ENCODE peak calls at places on chromosomes 12 and 14, in five cellular contexts. R, U, X, K and P are unnamed samples.

GRCh38 chr12:123427036-123427769 is 9.3 kb downstream of the RILPL2 start:
- DNase-seq in R (peak; percentile 98), U (no peak), K (no peak), X (no peak), P (peak; percentile 67)

GRCh38 chr14:88198441-88198840 is 124.6 kb downstream of the KCNK10 start:
- DNase-seq in U (no peak), K (no peak), R (no peak), X (no peak), P (no peak)

GRCh38 chr12:120468846-120469449 is 600 bp downstream of the SRSF9 start:
- DNase-seq in K (no peak), U (peak; percentile 48), R (no peak), X (peak; percentile 34), P (no peak)

GRCh38 chr14:100348253-100348729 is 25.2 kb downstream of the SLC25A47 start:
- DNase-seq in X (no peak), R (no peak), K (no peak), U (no peak), P (no peak)

GRCh38 chr12:88501976-88502938 is 78.0 kb downstream of the KITLG start:
- DNase-seq in U (no peak), K (no peak), X (no peak), R (no peak), P (no peak)

GRCh38 chr14:75537071-75537470 is 14.8 kb downstream of the BATF start:
- DNase-seq in R (no peak), U (no peak), X (no peak), K (no peak), P (no peak)

GRCh38 chr12:46065412-46066166 is 75.2 kb upstream of the SCAF11 start:
- DNase-seq in R (no peak), U (no peak), X (no peak), K (no peak), P (no peak)

GRCh38 chr12:118175823-118176447 is 40.0 kb downstream of the PEBP1 start:
- DNase-seq in U (no peak), R (peak; percentile 7), X (no peak), K (no peak), P (no peak)

GRCh38 chr14:57533214-57533613 is 39.6 kb upstream of the CCDC198 start:
- DNase-seq in K (no peak), X (no peak), U (no peak), R (peak; percentile 36), P (no peak)

GRCh38 chr14:95855606-95856005 is 21.0 kb upstream of the TUNAR start:
- DNase-seq in R (no peak), K (no peak), U (no peak), X (no peak), P (no peak)

GRCh38 chr14:89771251-89771650 is 183.3 kb downstream of the EFCAB11 start:
- DNase-seq in U (no peak), X (no peak), R (no peak), K (no peak), P (no peak)

GRCh38 chr14:68208218-68208617 is 388.6 kb downstream of the RAD51B start:
- DNase-seq in U (no peak), K (no peak), X (no peak), R (no peak), P (no peak)

GRCh38 chr14:20836668-20837338 is 34.2 kb upstream of the RNASE1 start:
- DNase-seq in X (no peak), U (no peak), R (no peak), K (no peak), P (no peak)
- TF ChIP-seq CTCF in X (peak; percentile 54), U (peak; percentile 29), R (peak; percentile 51), K (peak; percentile 45), P (no peak)

GRCh38 chr12:2360630-2361170 is 307.9 kb downstream of the CACNA1C start:
- DNase-seq in K (no peak), X (no peak), U (no peak), R (no peak), P (no peak)
- TF ChIP-seq CTCF in K (no peak), X (no peak), U (peak; percentile 8), R (peak; percentile 63), P (no peak)

GRCh38 chr12:92573104-92573503 is 129.7 kb upstream of the PLEKHG7 start:
- DNase-seq in X (no peak), R (no peak), K (no peak), U (no peak), P (no peak)

GRCh38 chr12:92571844-92572543 is 130.8 kb upstream of the PLEKHG7 start:
- DNase-seq in U (no peak), R (no peak), X (no peak), K (no peak), P (no peak)

GRCh38 chr12:92571169-92571568 is 131.6 kb upstream of the PLEKHG7 start:
- DNase-seq in R (no peak), K (no peak), U (no peak), X (no peak), P (no peak)

GRCh38 chr12:92574911-92575570 is 127.7 kb upstream of the PLEKHG7 start:
- DNase-seq in R (no peak), K (peak; percentile 62), U (no peak), X (no peak), P (no peak)

DNA sequence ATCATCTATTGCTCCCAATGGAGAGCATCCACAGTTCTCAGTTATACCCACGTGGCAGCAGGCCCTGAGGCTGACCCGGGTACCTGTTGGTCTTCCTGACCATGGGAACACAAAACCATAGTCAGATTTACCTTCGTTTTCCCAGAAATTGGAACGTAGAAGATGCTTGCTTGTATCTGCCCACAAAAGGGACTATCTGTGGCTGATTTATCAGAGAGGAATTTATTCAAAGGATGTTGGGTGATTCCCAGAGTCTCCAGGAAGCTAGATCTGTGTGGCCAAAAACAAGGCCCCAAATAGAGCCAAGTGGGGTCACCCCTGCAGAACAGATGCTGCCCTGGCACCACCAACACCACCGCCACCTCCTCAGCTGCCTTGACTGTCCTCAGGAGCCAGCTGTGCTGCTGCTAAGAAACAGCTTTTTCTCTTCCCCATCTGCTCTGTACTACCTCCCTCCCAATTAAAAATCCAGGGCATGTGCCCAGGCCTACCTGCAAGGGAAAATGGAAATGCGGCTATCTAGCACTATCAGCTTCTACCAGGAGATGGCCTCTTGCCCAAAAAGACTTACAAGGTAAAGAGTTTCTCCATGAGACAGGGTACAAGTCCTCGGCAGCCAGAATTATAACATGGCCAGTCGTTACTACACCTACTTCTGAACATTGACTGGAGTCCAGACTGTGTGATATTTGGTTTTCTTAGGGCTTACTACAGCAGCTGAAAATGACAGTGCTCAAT is 128.6 kb upstream of the PLEKHG7 start:
- DNase-seq in U (no peak), K (no peak), R (peak; percentile 46), X (no peak), P (no peak)
- TF ChIP-seq CTCF in U (no peak), K (peak; percentile 31), R (peak; percentile 77), X (peak; percentile 21), P (no peak)

GRCh38 chr14:81178063-81178462 is 42.7 kb downstream of the GTF2A1 start:
- DNase-seq in K (no peak), X (no peak), R (no peak), U (no peak), P (no peak)

GRCh38 chr14:81172353-81172752 is 48.4 kb downstream of the GTF2A1 start:
- DNase-seq in K (no peak), X (no peak), R (no peak), U (no peak), P (no peak)

GRCh38 chr14:81172881-81173280 is 47.9 kb downstream of the GTF2A1 start:
- DNase-seq in X (no peak), K (no peak), R (peak; percentile 18), U (no peak), P (no peak)

GRCh38 chr14:81170829-81171195 is 49.9 kb downstream of the GTF2A1 start:
- DNase-seq in X (no peak), K (no peak), R (no peak), U (no peak), P (no peak)

GRCh38 chr14:81176224-81176623 is 44.5 kb downstream of the GTF2A1 start:
- DNase-seq in U (peak; percentile 35), K (no peak), X (peak; percentile 75), R (peak; percentile 12), P (no peak)
- TF ChIP-seq CTCF in U (no peak), K (no peak), X (no peak), R (no peak), P (no peak)

DNA sequence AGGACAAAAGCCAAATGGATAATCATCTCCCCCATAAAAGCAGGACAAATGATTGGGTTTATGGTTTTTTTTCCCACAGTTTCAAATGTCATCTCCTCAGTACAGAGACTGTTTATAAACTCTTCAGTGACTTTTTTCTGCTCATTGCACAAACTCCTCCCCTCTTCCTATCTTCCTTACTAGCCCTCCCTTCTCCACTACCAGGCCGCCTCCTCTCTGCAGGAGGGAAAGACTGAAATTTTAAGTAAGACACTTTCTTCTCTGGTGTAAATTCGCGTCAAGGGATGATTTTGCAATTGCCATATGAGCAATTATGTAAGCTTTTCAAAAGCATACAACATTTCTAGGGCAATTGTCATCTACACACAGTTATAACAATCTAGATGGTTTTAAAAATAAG is 37.0 kb downstream of the BTG1 start:
- DNase-seq in K (no peak), R (no peak), U (peak; percentile 13), X (peak; percentile 42), P (no peak)
- TF ChIP-seq CTCF in K (no peak), R (no peak), U (no peak), X (no peak), P (no peak)

GRCh38 chr12:108526482-108527234 is 11.6 kb downstream of the FICD start:
- DNase-seq in X (no peak), K (no peak), U (no peak), R (no peak), P (no peak)

GRCh38 chr12:108530141-108530540 is 15.1 kb downstream of the FICD start:
- DNase-seq in U (no peak), R (no peak), K (no peak), X (no peak), P (no peak)

DNA sequence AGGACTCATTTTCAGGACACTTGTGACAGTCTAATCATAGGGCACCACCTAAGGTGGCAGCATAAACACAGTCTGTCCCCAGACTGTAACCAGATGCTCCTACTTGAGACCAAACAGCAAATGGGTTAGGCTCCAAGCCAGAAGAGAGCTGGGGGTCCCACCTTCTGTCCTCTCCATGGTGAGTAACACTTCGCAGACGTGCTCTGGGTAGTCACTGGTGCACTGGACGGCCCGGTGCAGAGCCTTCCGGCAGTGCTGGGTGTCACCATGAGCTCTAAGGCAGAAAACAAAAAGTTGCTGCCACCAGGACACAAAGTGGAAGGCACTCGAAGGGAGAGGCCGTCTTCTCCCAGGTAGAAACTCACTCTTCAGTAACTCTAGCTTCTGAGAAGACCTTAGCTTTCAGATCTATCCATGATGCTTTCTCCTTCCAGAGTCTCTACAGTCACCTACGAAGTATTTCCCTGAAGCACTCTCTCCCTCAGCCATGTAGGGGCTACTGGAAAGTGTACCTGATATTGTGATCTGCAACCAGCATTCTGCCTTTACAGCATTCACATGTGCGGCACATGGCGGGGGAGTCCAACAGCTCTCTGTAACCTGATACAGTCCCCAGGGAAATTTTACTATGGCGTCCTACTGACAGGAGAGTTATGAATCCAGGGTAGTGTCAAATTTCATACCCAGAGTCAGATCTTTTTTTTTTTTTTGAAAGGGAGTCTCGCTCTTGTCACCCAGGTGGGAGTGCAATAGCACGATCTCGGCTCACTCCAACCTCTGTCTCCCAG is 17.2 kb downstream of the FICD start:
- DNase-seq in R (no peak), X (no peak), K (no peak), U (no peak), P (no peak)
- TF ChIP-seq CTCF in R (no peak), X (no peak), K (no peak), U (no peak), P (no peak)